ENCODE peak calls at places on chromosome 20, in six cellular contexts. W, A, M, D, E and U are unnamed samples. For H3K4me1, the result is how much of the 10 kb centered on the place peaks cover.

GRCh38 chr20:5354871-5355270 is 38.1 kb upstream of the PROKR2 start:
- DNase-seq in E (no peak), W (no peak), A (no peak), D (no peak), M (no peak), U (no peak)

GRCh38 chr20:3160418-3160817 is 753 bp upstream of the FASTKD5 start:
- DNase-seq in M (no peak), W (no peak), D (no peak), E (no peak), A (no peak), U (no peak)

GRCh38 chr20:25205277-25206062 is 10.0 kb downstream of the ENTPD6 start:
- DNase-seq in A (no peak), M (no peak), E (no peak), W (no peak), D (no peak), U (no peak)

GRCh38 chr20:19993937-19994667 is 23.1 kb upstream of the NAA20 start:
- DNase-seq in E (peak), M (peak), W (no peak), A (no peak), D (no peak), U (no peak)

GRCh38 chr20:2521369-2522305 is 12.9 kb upstream of the ZNF343 start:
- DNase-seq in E (peak), W (no peak), A (peak), M (no peak), D (no peak), U (peak)

GRCh38 chr20:30921286-30922071 is 336.0 kb upstream of the DEFB115 start:
- DNase-seq in E (no peak), D (no peak), A (no peak), M (no peak), W (no peak), U (no peak)

GRCh38 chr20:32580970-32581838 is 3.9 kb downstream of the NOL4L start:
- DNase-seq in M (no peak), W (no peak), A (no peak), D (no peak), E (no peak), U (no peak)

GRCh38 chr20:9602834-9603173 is 88.4 kb downstream of the LAMP5 start:
- DNase-seq in D (no peak), A (no peak), W (no peak), E (no peak), M (no peak), U (no peak)

GRCh38 chr20:5061209-5061608 is 58.5 kb downstream of the PCNA start:
- DNase-seq in W (no peak), M (no peak), D (no peak), E (peak), A (no peak), U (no peak)

GRCh38 chr20:64146301-64146935 is 17.8 kb upstream of the MYT1 start:
- DNase-seq in W (no peak), A (no peak), M (peak), E (no peak), D (no peak), U (no peak)

GRCh38 chr20:21302645-21303060 is 478 bp upstream of the XRN2 start:
- DNase-seq in W (no peak), A (no peak), D (no peak), M (no peak), E (no peak), U (no peak)

GRCh38 chr20:63536997-63537524 is at the start of gene PTK6:
- DNase-seq in A (peak), E (no peak), D (no peak), W (no peak), M (no peak), U (no peak)

GRCh38 chr20:62066339-62066982 is 780 bp upstream of the TAF4 start:
- DNase-seq in D (peak), E (peak), W (no peak), M (no peak), A (peak), U (peak)

GRCh38 chr20:40797425-40797824 is 108.4 kb upstream of the MAFB start:
- DNase-seq in A (no peak), D (no peak), W (peak), E (peak), M (no peak), U (no peak)

GRCh38 chr20:48329216-48329615 is 498.6 kb downstream of the PREX1 start:
- DNase-seq in E (no peak), D (no peak), W (no peak), M (no peak), A (no peak), U (no peak)

GRCh38 chr20:35648836-35649235 is 15.9 kb downstream of the CPNE1 start:
- DNase-seq in W (no peak), A (no peak), M (no peak), E (no peak), D (no peak), U (no peak)

GRCh38 chr20:49887251-49887827 is 28.0 kb downstream of the SPATA2 start:
- DNase-seq in W (no peak), E (no peak), A (no peak), M (peak), D (no peak), U (no peak)

GRCh38 chr20:32019156-32019510 is 8.9 kb downstream of the CCM2L start:
- DNase-seq in W (no peak), A (no peak), E (peak), D (no peak), M (no peak), U (no peak)

GRCh38 chr20:4813839-4814695 is 92.4 kb downstream of the PRND start:
- DNase-seq in M (no peak), D (no peak), E (peak), W (no peak), A (no peak), U (peak)

GRCh38 chr20:13024581-13024980 is 15.8 kb downstream of the SPTLC3 start:
- DNase-seq in M (no peak), D (no peak), A (no peak), W (no peak), E (no peak), U (no peak)

GRCh38 chr20:25316506-25317190 is 68.8 kb downstream of the PYGB start:
- DNase-seq in W (no peak), D (no peak), A (no peak), E (no peak), M (peak), U (no peak)

GRCh38 chr20:63495771-63496403 is 3.0 kb downstream of the EEF1A2 start:
- DNase-seq in W (no peak), A (peak), M (peak), D (no peak), E (peak), U (peak)

GRCh38 chr20:32727663-32728062 is 15.6 kb downstream of the COMMD7 start:
- DNase-seq in A (peak), D (no peak), W (no peak), M (no peak), E (peak), U (no peak)

GRCh38 chr20:53847118-53847842 is 223.1 kb downstream of the BCAS1 start:
- DNase-seq in D (no peak), A (no peak), E (no peak), M (no peak), W (no peak), U (peak)

GRCh38 chr20:55266361-55266760 is 739.0 kb downstream of the CBLN4 start:
- DNase-seq in M (no peak), E (no peak), W (no peak), A (no peak), D (no peak), U (no peak)

GRCh38 chr20:10806539-10806938 is 132.7 kb upstream of the JAG1 start:
- DNase-seq in M (no peak), W (no peak), E (no peak), D (no peak), A (no peak), U (no peak)

GRCh38 chr20:61317966-61318520 is 66.0 kb downstream of the CDH4 start:
- DNase-seq in W (no peak), M (no peak), A (no peak), E (no peak), D (no peak), U (no peak)

GRCh38 chr20:48603819-48604405 is 223.9 kb downstream of the PREX1 start:
- DNase-seq in D (no peak), M (peak), W (no peak), E (no peak), A (no peak), U (no peak)

GRCh38 chr20:61322151-61322860 is 70.2 kb downstream of the CDH4 start:
- DNase-seq in M (peak), W (no peak), D (no peak), A (no peak), E (no peak), U (no peak)

GRCh38 chr20:25279403-25279802 is 31.5 kb downstream of the PYGB start:
- DNase-seq in E (no peak), M (no peak), W (no peak), A (no peak), D (no peak), U (no peak)

GRCh38 chr20:36308318-36308710 is 2.2 kb downstream of the DLGAP4 start:
- DNase-seq in D (no peak), E (no peak), M (peak), A (no peak), W (peak), U (no peak)

GRCh38 chr20:25227317-25227831 is 20.5 kb upstream of the PYGB start:
- DNase-seq in E (no peak), A (no peak), W (peak), D (no peak), M (no peak), U (no peak)

GRCh38 chr20:23224806-23225205 is 125.8 kb upstream of the NXT1 start:
- DNase-seq in D (no peak), M (no peak), A (no peak), W (no peak), E (no peak), U (no peak)

GRCh38 chr20:23223908-23224307 is 126.7 kb upstream of the NXT1 start:
- DNase-seq in W (no peak), A (no peak), E (no peak), M (no peak), D (no peak), U (no peak)

GRCh38 chr20:23226612-23227265 is 123.9 kb upstream of the NXT1 start:
- DNase-seq in E (no peak), M (no peak), A (no peak), D (no peak), W (no peak), U (no peak)

GRCh38 chr20:23227274-23227673 is 123.3 kb upstream of the NXT1 start:
- DNase-seq in D (no peak), M (no peak), W (no peak), A (no peak), E (no peak), U (no peak)

DNA sequence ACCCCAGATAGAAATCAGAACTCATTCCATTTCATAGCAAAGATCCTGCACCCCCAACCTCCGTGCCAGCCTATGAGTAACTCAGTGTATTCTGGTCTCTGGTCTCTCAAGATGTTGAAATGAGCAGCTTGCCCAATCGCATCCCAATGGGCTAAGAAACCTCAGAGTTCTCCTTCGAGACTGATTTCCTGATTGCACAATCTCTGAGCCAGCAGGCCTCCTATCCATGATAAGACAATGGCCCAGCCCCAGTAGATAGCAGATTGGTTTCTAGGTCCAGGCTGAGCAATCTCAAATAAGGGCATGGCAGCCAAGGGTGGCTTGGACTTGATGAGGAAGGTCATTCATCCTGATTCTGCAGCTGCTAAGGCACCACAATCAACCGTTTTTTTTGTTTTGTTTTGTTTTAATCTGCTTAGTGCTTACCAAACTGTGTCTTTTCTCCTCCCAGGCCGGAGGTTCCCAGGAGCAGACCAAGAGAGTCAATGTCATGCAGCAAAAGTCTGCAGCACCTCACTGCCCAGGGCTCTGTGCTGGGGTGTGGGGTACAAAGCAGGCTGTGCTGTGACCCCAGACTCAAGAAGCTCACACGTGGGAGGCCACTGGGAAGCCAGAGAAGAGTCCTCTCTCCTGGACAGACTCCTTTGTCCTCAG is 125.1 kb upstream of the NXT1 start:
- DNase-seq in W (peak), E (peak), A (peak), M (peak), D (no peak), U (no peak)
- H3K4me3 ChIP-seq in W (no peak), E (no peak), A (no peak), M (no peak), D (no peak), U (no peak)

DNA sequence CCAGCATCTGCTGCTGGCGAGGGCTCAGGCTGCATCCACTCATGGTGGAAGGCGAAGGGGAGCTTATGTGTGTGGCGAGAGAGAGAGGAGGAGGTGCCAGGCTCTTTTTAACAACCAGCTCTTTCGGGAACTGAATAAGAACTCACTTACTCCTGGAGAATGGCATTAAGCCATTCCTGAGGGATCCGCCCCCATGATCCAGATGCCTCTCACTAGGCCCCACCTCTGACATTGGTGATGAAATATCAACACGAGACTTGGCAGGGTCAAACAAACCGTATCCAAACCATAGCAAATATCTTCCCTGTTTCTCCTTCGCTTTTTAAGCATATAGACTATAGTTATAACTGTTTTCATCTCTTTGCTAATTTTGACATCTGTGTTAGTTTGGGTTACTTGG is 24.6 kb downstream of the CHMP4B start:
- DNase-seq in D (no peak), A (peak), W (no peak), M (peak), E (peak), U (no peak)
- H3K4me1 ChIP-seq in D (under half), A (half or more), W (under half), M (half or more), E (under half), U (under half)

DNA sequence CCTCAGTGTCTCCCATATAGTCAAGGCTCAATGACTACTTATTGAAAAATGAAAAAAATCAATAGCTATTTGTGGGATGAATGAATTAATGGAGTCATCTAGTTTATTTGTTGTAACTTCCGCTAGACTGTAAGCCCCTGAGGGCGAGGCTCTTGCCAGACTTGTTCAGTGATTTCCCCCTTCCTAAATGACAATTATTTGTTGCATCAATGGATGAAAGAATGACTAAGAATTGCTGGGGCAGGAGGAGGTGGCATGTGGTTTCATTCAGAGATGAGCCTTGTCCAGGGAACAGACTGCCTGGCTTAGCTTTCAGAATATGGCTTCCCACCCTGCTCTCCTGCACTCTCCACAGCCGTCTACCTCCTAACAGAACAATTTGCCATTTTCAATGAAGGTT is 1.1 kb upstream of the PRELID3B start:
- DNase-seq in D (no peak), A (no peak), W (no peak), E (no peak), M (no peak), U (no peak)
- H3K4me3 ChIP-seq in D (no peak), A (no peak), W (no peak), E (no peak), M (no peak), U (no peak)

GRCh38 chr20:1373614-1374013 is 19.2 kb downstream of the FKBP1A start:
- DNase-seq in D (no peak), M (no peak), A (no peak), E (no peak), W (no peak), U (no peak)
- H3K4me1 ChIP-seq in D (under half), M (half or more), A (half or more), E (under half), W (under half), U (under half)

GRCh38 chr20:17589161-17589834 is 19.4 kb downstream of the DSTN start:
- DNase-seq in M (no peak), E (no peak), W (no peak), D (no peak), A (no peak), U (no peak)
- H3K4me3 ChIP-seq in M (no peak), E (no peak), W (no peak), D (no peak), A (no peak), U (no peak)

GRCh38 chr20:45336530-45337366 is 11.5 kb downstream of the SDC4 start:
- DNase-seq in E (no peak), D (peak), W (peak), M (peak), A (peak), U (no peak)

GRCh38 chr20:45339799-45340198 is 8.4 kb downstream of the SDC4 start:
- DNase-seq in D (no peak), E (no peak), M (no peak), W (no peak), A (no peak), U (no peak)

GRCh38 chr20:45337367-45338120 is 10.7 kb downstream of the SDC4 start:
- DNase-seq in A (peak), M (peak), D (peak), W (no peak), E (peak), U (no peak)

GRCh38 chr20:45339084-45339483 is 9.1 kb downstream of the SDC4 start:
- DNase-seq in A (no peak), M (no peak), W (no peak), E (no peak), D (no peak), U (no peak)

GRCh38 chr20:45338121-45339030 is 9.8 kb downstream of the SDC4 start:
- DNase-seq in E (peak), W (no peak), A (no peak), M (no peak), D (no peak), U (no peak)
- H3K4me1 ChIP-seq in E (under half), W (under half), A (half or more), M (half or more), D (half or more), U (under half)

GRCh38 chr20:37728635-37728983 is 34.8 kb downstream of the CTNNBL1 start:
- DNase-seq in E (peak), D (no peak), M (no peak), A (no peak), W (no peak), U (no peak)

GRCh38 chr20:37727247-37727956 is 33.6 kb downstream of the CTNNBL1 start:
- DNase-seq in A (no peak), M (no peak), D (no peak), W (no peak), E (peak), U (no peak)

GRCh38 chr20:37727957-37728634 is 34.3 kb downstream of the CTNNBL1 start:
- DNase-seq in A (no peak), M (no peak), D (no peak), E (no peak), W (no peak), U (no peak)

GRCh38 chr20:37729909-37730308 is 36.1 kb downstream of the CTNNBL1 start:
- DNase-seq in W (no peak), D (no peak), E (no peak), A (no peak), M (no peak), U (no peak)

DNA sequence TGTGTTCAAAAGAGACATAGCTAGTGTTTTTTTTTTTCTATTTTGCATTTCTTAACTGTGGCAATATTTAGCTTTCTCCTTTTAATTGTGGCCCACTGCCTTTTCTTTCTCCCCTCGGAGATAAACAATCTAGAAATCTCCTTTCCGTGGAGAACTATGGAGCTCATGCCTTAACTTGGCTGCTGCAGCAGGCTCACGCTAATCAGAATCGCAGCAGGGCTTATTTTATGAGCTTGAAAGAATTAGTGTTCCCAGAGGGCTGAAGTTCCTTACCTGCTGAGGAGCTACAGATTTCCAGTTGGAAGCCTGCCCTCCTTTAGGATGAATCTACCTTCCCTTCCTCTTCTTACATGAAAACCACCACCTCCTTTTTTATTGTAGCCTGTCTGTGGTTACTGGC is 35.6 kb downstream of the CTNNBL1 start:
- DNase-seq in D (no peak), E (peak), A (no peak), M (no peak), W (no peak), U (no peak)
- H3K4me3 ChIP-seq in D (no peak), E (no peak), A (no peak), M (no peak), W (no peak), U (no peak)